ENCODE peak calls at places on chromosomes 3 and 15, in seven cellular contexts. X, B, O, C, J, P and R are unnamed samples.
A peak's percentile ranks its signal among the peaks of the same experiment; 100 is the strongest.

GRCh38 chr3:23685484-23686258 is 120.1 kb upstream of the UBE2E1 start:
- DNase-seq in C (no peak), J (no peak), X (peak; percentile 64), P (peak; percentile 94), O (peak; percentile 99), B (no peak), R (peak; percentile 100)

GRCh38 chr3:127676921-127677351 is 4.2 kb downstream of the ABTB1 start:
- DNase-seq in X (peak; percentile 29), C (no peak), O (no peak), P (no peak), J (no peak), B (no peak), R (no peak)

GRCh38 chr3:60053518-60054265 is 1003.9 kb upstream of the CFAP20DC start:
- DNase-seq in X (no peak), B (no peak), P (no peak), J (no peak), C (no peak), O (no peak), R (peak; percentile 21)

GRCh38 chr15:55268054-55268695 is 21.4 kb downstream of the RAB27A start:
- DNase-seq in O (no peak), C (no peak), P (no peak), B (no peak), J (no peak), X (no peak), R (no peak)

GRCh38 chr15:52464040-52464439 is 64.6 kb downstream of the MYO5A start:
- DNase-seq in C (no peak), X (no peak), B (no peak), P (no peak), J (no peak), O (no peak), R (no peak)

GRCh38 chr3:124261301-124261700 is 269.4 kb upstream of the ROPN1 start:
- DNase-seq in C (no peak), B (no peak), P (no peak), X (no peak), J (no peak), O (no peak), R (peak; percentile 53)

GRCh38 chr15:70852501-70853269 is 1.3 kb downstream of the LARP6 start:
- DNase-seq in O (peak; percentile 31), C (no peak), X (no peak), P (no peak), J (no peak), B (no peak), R (peak; percentile 57)

GRCh38 chr3:159987291-159987711 is 1.3 kb upstream of the IL12A start:
- DNase-seq in O (peak; percentile 23), X (no peak), B (no peak), C (no peak), P (no peak), J (no peak), R (peak; percentile 68)

GRCh38 chr15:44593042-44593736 is 56.2 kb downstream of the EIF3J start:
- DNase-seq in P (no peak), O (peak; percentile 31), X (no peak), J (no peak), B (no peak), C (no peak), R (no peak)

GRCh38 chr3:147371141-147371540 is 35.2 kb downstream of the ZIC4 start:
- DNase-seq in P (no peak), X (no peak), O (no peak), C (no peak), B (no peak), J (no peak), R (no peak)

GRCh38 chr3:196611761-196612483 is 27.6 kb upstream of the NRROS start:
- DNase-seq in B (no peak), X (no peak), J (peak; percentile 41), C (no peak), P (no peak), O (peak; percentile 14), R (no peak)

GRCh38 chr3:186107148-186108105 is 1.5 kb downstream of the ETV5 start:
- DNase-seq in O (peak; percentile 76), J (peak; percentile 57), B (peak; percentile 75), P (no peak), X (peak; percentile 76), C (no peak), R (peak; percentile 39)

GRCh38 chr15:78422571-78423340 is 15.3 kb upstream of the IREB2 start:
- DNase-seq in B (peak; percentile 70), X (peak; percentile 48), P (peak; percentile 52), C (peak; percentile 16), O (peak; percentile 75), J (peak; percentile 61), R (peak; percentile 62)

GRCh38 chr15:32041294-32041693 is 11.0 kb downstream of the CHRNA7 start:
- DNase-seq in J (no peak), P (no peak), C (no peak), B (no peak), X (no peak), O (no peak), R (no peak)

GRCh38 chr15:24956131-24956838 is 1.5 kb downstream of the SNRPN start:
- DNase-seq in J (peak; percentile 67), B (no peak), P (peak; percentile 25), C (peak; percentile 76), X (peak; percentile 74), O (peak; percentile 81), R (peak; percentile 54)

GRCh38 chr15:32705450-32705849 is 12.4 kb upstream of the GREM1 start:
- DNase-seq in O (no peak), C (no peak), X (no peak), P (no peak), J (no peak), B (no peak), R (no peak)

GRCh38 chr3:70919661-70920060 is 607.2 kb upstream of the MDFIC2 start:
- DNase-seq in P (no peak), C (no peak), J (no peak), X (no peak), B (no peak), O (no peak), R (no peak)

GRCh38 chr3:138043266-138044029 is 33.5 kb downstream of the CLDN18 start:
- DNase-seq in C (no peak), O (peak; percentile 82), J (no peak), X (no peak), P (no peak), B (no peak), R (no peak)

GRCh38 chr3:184740509-184741258 is 28.8 kb upstream of the MAGEF1 start:
- DNase-seq in B (no peak), X (peak; percentile 30), P (no peak), C (no peak), J (no peak), O (peak; percentile 54), R (no peak)

GRCh38 chr3:97228966-97229365 is 414.6 kb downstream of the EPHA6 start:
- DNase-seq in O (no peak), C (no peak), X (no peak), B (no peak), J (no peak), P (no peak), R (no peak)

GRCh38 chr3:53671192-53672021 is 174.8 kb downstream of the CHDH start:
- DNase-seq in X (no peak), P (no peak), O (no peak), B (no peak), J (no peak), C (peak; percentile 29), R (no peak)

GRCh38 chr3:126320517-126321293 is 36.5 kb downstream of the KLF15 start:
- DNase-seq in O (no peak), B (no peak), P (no peak), J (no peak), X (no peak), C (no peak), R (no peak)

GRCh38 chr3:102032491-102033383 is 183.4 kb downstream of the NFKBIZ start:
- DNase-seq in C (no peak), X (no peak), J (no peak), P (no peak), O (no peak), B (no peak), R (no peak)

GRCh38 chr3:86949850-86950249 is 41.1 kb downstream of the VGLL3 start:
- DNase-seq in B (no peak), C (no peak), O (no peak), X (no peak), P (no peak), J (no peak), R (no peak)

GRCh38 chr15:43095708-43096347 is 10.0 kb downstream of the UBR1 start:
- DNase-seq in B (no peak), P (no peak), O (peak; percentile 22), J (no peak), X (no peak), C (no peak), R (no peak)

GRCh38 chr3:58497074-58497473 is 5.2 kb downstream of the KCTD6 start:
- DNase-seq in O (peak; percentile 21), X (no peak), J (no peak), P (no peak), C (no peak), B (no peak), R (peak; percentile 3)

GRCh38 chr3:14262867-14263266 is 84.2 kb downstream of the LSM3 start:
- DNase-seq in P (no peak), B (no peak), O (no peak), C (no peak), J (no peak), X (no peak), R (no peak)

GRCh38 chr3:4825572-4826236 is 153.5 kb upstream of the BHLHE40 start:
- DNase-seq in C (no peak), X (peak; percentile 84), B (no peak), P (no peak), O (no peak), J (no peak), R (peak; percentile 42)

GRCh38 chr3:120780977-120781376 is 38.4 kb downstream of the GTF2E1 start:
- DNase-seq in P (peak; percentile 77), X (peak; percentile 38), C (no peak), B (no peak), J (no peak), O (peak; percentile 80), R (no peak)